ENCODE peak calls at places on chromosomes 7 and 10, in six cellular contexts. U is fibroblast of lung, Q is testis, V is ovary, P is Panc1, R is SK-N-SH. F is an unnamed sample. For H3K36me3, the result is how much of the 10 kb centered on the place peaks cover.

GRCh38 chr7:821688-822087 is 10.6 kb upstream of the SUN1 start:
- DNase-seq in U (no peak), V (no peak), P (no peak), R (peak), Q (no peak), F (no peak)

GRCh38 chr7:150780249-150780648 is 19.9 kb downstream of the TMEM176B start:
- DNase-seq in Q (no peak), P (no peak), V (no peak), U (no peak), R (no peak), F (no peak)

GRCh38 chr7:75650062-75650461 is 88.7 kb downstream of the HIP1 start:
- DNase-seq in Q (no peak), P (no peak), R (no peak), U (no peak), V (no peak), F (no peak)

GRCh38 chr10:14648042-14648765 is 126.5 kb downstream of the FAM107B start:
- DNase-seq in Q (peak), U (peak), V (peak), P (no peak), R (peak), F (peak)

GRCh38 chr7:154929006-154929726 is 73.8 kb downstream of the PAXIP1 start:
- DNase-seq in U (no peak), R (no peak), Q (no peak), P (no peak), V (no peak), F (no peak)

GRCh38 chr10:97740613-97741012 is 3.7 kb downstream of the ZFYVE27 start:
- DNase-seq in R (no peak), P (no peak), V (no peak), U (no peak), Q (no peak), F (peak)

GRCh38 chr7:158259141-158259540 is 328.5 kb downstream of the PTPRN2 start:
- DNase-seq in R (no peak), P (no peak), Q (no peak), U (no peak), V (no peak), F (no peak)

GRCh38 chr10:117168135-117168674 is 29.1 kb upstream of the KCNK18 start:
- DNase-seq in V (peak), U (no peak), Q (peak), R (peak), P (no peak), F (peak)

GRCh38 chr7:432256-432655 is 87.4 kb downstream of the PDGFA start:
- DNase-seq in P (no peak), Q (no peak), U (no peak), V (no peak), R (no peak), F (no peak)

GRCh38 chr10:44786451-44786850 is 124.7 kb upstream of the TMEM72 start:
- DNase-seq in P (no peak), Q (peak), R (no peak), U (peak), V (peak), F (no peak)

GRCh38 chr10:122165492-122165832 is 105.6 kb upstream of the BTBD16 start:
- DNase-seq in V (no peak), R (no peak), P (no peak), U (no peak), Q (no peak), F (no peak)

GRCh38 chr10:77926566-77927342 is at the start of gene DLG5:
- DNase-seq in R (peak), P (no peak), Q (peak), U (peak), V (peak), F (peak)

GRCh38 chr10:77927343-77928256 is 1.0 kb upstream of the DLG5 start:
- DNase-seq in U (peak), Q (peak), P (no peak), V (peak), R (no peak), F (no peak)

GRCh38 chr10:77925410-77925794 is 1.2 kb downstream of the DLG5 start:
- DNase-seq in V (peak), P (no peak), U (peak), Q (peak), R (peak), F (peak)

GRCh38 chr10:77922551-77923179 is 3.9 kb downstream of the DLG5 start:
- DNase-seq in U (no peak), P (no peak), R (no peak), Q (no peak), V (no peak), F (no peak)

GRCh38 chr10:77925795-77926565 is 575 bp downstream of the DLG5 start:
- DNase-seq in P (no peak), R (peak), V (peak), Q (peak), U (peak), F (peak)
- TF ChIP-seq CTCF in P (no peak), R (peak), V (no peak), Q (no peak), U (no peak), F (no peak)

GRCh38 chr10:87058171-87058570 is 36.5 kb downstream of the GLUD1 start:
- DNase-seq in V (no peak), U (no peak), P (no peak), Q (no peak), R (no peak), F (no peak)
- H3K36me3 ChIP-seq in V (under half), U (under half), P (under half), Q (under half), R (half or more), F (half or more)

GRCh38 chr10:7291487-7292113 is 119.2 kb downstream of the SFMBT2 start:
- DNase-seq in U (no peak), R (no peak), V (no peak), Q (no peak), P (no peak), F (no peak)

GRCh38 chr10:7283246-7283645 is 127.6 kb downstream of the SFMBT2 start:
- DNase-seq in U (no peak), Q (no peak), P (no peak), V (no peak), R (no peak), F (no peak)

GRCh38 chr10:7288060-7288690 is 122.7 kb downstream of the SFMBT2 start:
- DNase-seq in V (no peak), Q (no peak), U (no peak), R (no peak), P (no peak), F (no peak)

GRCh38 chr10:7285545-7286322 is 125.1 kb downstream of the SFMBT2 start:
- DNase-seq in R (no peak), V (no peak), Q (no peak), P (no peak), U (no peak), F (no peak)

DNA sequence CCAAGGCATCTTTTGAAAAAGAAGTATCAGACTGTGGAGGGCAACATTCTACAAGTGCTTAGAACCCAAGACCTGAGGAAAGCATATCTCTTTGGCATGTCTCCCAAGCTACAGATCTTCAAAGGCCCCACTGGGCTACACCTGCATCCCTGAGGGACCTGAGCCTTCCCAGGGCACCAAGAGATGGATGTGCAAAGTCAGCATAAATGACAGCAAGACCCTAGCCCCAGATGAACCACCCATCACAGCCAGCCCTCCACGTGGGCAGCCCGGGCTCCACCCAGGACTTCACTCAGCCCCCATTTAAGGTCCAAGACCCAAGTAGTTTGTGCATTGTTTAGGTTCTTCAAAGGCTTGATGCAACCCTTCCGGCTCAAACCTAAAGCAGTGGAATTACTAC is 123.5 kb downstream of the SFMBT2 start:
- DNase-seq in U (no peak), R (no peak), Q (no peak), P (no peak), V (no peak), F (no peak)
- H3K27ac ChIP-seq in U (no peak), R (no peak), Q (no peak), P (no peak), V (no peak), F (no peak)

DNA sequence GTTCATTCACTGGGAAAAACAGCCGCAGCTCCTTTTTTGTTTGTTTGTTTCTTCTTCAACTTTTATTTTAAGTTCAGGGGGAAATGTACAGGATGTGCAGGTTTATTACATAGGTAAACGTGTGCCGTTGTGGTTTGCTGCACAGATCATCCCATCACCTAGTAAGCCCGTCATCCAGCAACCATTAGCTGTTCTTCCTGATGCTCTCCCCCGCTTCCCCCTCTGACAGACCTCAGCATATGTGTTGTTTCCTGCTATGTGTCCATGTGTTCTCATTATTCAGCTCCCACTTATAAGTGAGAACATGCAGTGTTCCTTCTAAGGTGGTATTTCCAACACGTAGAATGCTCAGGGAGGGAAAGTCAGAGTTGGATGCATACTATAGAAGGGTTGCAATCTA is 278.3 kb downstream of the REEP3 start:
- DNase-seq in R (no peak), Q (no peak), U (no peak), V (no peak), P (no peak), F (no peak)
- TF ChIP-seq CTCF in R (no peak), Q (no peak), U (no peak), V (no peak), P (no peak), F (no peak)

GRCh38 chr7:125450749-125451148 is 521.1 kb upstream of the POT1 start:
- DNase-seq in R (no peak), Q (no peak), P (no peak), U (no peak), V (no peak), F (no peak)
- H3K36me3 ChIP-seq in R (under half), Q (under half), P (under half), U (under half), V (under half), F (under half)

DNA sequence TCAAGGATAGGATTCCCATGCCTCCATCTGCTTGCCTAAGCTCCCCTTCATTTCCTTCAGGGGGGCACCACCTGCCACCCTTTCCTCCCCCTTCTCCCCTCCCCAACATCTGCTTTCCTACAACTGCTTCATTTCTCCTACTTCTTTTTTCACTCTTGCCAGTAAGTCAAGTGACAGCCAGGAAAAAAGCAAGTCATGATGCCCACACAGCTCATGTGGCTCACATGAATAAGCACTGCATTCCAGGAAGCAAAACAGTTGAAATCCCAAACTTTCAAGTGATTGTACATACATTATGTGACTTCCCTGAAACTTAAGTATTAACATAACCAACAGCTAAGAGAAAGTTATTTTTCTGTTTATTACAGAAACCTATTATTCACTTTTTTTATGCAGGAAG is 78.6 kb downstream of the TNS3 start:
- DNase-seq in R (no peak), V (no peak), U (peak), P (no peak), Q (no peak), F (no peak)
- H3K27ac ChIP-seq in R (peak), V (no peak), U (no peak), P (peak), Q (no peak), F (no peak)

GRCh38 chr7:21568762-21569161 is 25.9 kb downstream of the DNAH11 start:
- DNase-seq in U (peak), R (peak), V (no peak), Q (no peak), P (no peak), F (no peak)
- TF ChIP-seq CTCF in U (no peak), R (peak), V (no peak), Q (peak), P (peak), F (peak)

GRCh38 chr10:17590969-17591645 is 26.1 kb downstream of the HACD1 start:
- DNase-seq in Q (no peak), P (no peak), V (no peak), U (no peak), R (no peak), F (no peak)
- H3K36me3 ChIP-seq in Q (under half), P (under half), V (under half), U (under half), R (under half), F (under half)

GRCh38 chr7:33128631-33128989 is 754 bp upstream of the BBS9 start:
- DNase-seq in P (no peak), R (no peak), V (no peak), U (no peak), Q (no peak), F (no peak)

GRCh38 chr7:33130184-33130583 is 820 bp downstream of the BBS9 start:
- DNase-seq in Q (no peak), R (peak), U (no peak), P (no peak), V (no peak), F (peak)

GRCh38 chr7:33128990-33129805 is at the start of gene BBS9:
- DNase-seq in Q (peak), U (peak), R (peak), V (peak), P (peak), F (peak)

GRCh38 chr7:33127085-33127484 is 2.3 kb upstream of the BBS9 start:
- DNase-seq in R (no peak), U (no peak), P (no peak), Q (no peak), V (no peak), F (no peak)

GRCh38 chr7:33129806-33130153 is 416 bp downstream of the BBS9 start:
- DNase-seq in P (no peak), U (no peak), Q (no peak), R (no peak), V (no peak), F (no peak)
- H3K27ac ChIP-seq in P (peak), U (peak), Q (no peak), R (peak), V (no peak), F (no peak)

GRCh38 chr10:29926649-29927048 is 132.7 kb downstream of the JCAD start:
- DNase-seq in Q (peak), P (no peak), V (no peak), R (no peak), U (peak), F (peak)
- TF ChIP-seq CTCF in Q (peak), P (no peak), V (no peak), R (peak), U (peak), F (peak)